ENCODE peak calls at places on chromosomes 16 and 17, in seven cellular contexts. G is body of pancreas, V is thyroid gland, B is GM12891, K is breast epithelium, O is gastrocnemius medialis, E is IMR-90. N is an unnamed sample.

GRCh38 chr17:79676796-79677195 is 53.9 kb upstream of the ENPP7 start:
- DNase-seq in V (no peak), K (no peak), G (no peak), B (no peak), O (no peak), E (no peak), N (no peak)

GRCh38 chr17:79396696-79397095 is 214.2 kb downstream of the RBFOX3 start:
- DNase-seq in G (no peak), O (no peak), K (no peak), V (no peak), B (no peak), E (no peak), N (no peak)

GRCh38 chr17:48100591-48101011 is 677 bp downstream of the CBX1 start:
- DNase-seq in K (peak; percentile 58), O (no peak), E (peak; percentile 58), G (peak; percentile 63), V (peak; percentile 78), B (no peak), N (peak; percentile 81)

GRCh38 chr17:42276359-42276608 is at the start of gene STAT5B:
- DNase-seq in B (peak; percentile 88), E (peak; percentile 55), G (peak; percentile 81), V (peak; percentile 67), K (peak; percentile 46), O (no peak), N (peak; percentile 85)

GRCh38 chr17:63356275-63356905 is 89.7 kb downstream of the CYB561 start:
- DNase-seq in G (no peak), O (no peak), V (no peak), B (no peak), K (no peak), E (peak; percentile 86), N (no peak)

GRCh38 chr16:46746821-46747776 is 1.0 kb downstream of the MYLK3 start:
- DNase-seq in B (no peak), G (no peak), V (no peak), O (no peak), K (no peak), E (no peak), N (no peak)

GRCh38 chr17:7932483-7932891 is 481 bp downstream of the CNTROB start:
- DNase-seq in O (no peak), B (no peak), V (peak; percentile 21), K (peak; percentile 34), G (peak; percentile 30), E (peak; percentile 21), N (peak; percentile 78)

GRCh38 chr16:56673916-56674315 is 4.3 kb downstream of the MT1H start:
- DNase-seq in B (no peak), G (peak; percentile 68), V (peak; percentile 64), K (peak; percentile 33), O (no peak), E (peak; percentile 20), N (no peak)

GRCh38 chr16:66509576-66509975 is 40.3 kb downstream of the TK2 start:
- DNase-seq in E (no peak), G (no peak), K (no peak), O (no peak), V (peak; percentile 29), B (no peak), N (peak; percentile 56)

GRCh38 chr17:81519284-81520020 is 6.9 kb upstream of the ACTG1 start:
- DNase-seq in O (no peak), K (no peak), E (no peak), B (peak; percentile 79), V (peak; percentile 89), G (peak; percentile 88), N (no peak)

GRCh38 chr16:116015-116414 is 22.5 kb downstream of the NPRL3 start:
- DNase-seq in V (no peak), G (no peak), E (no peak), B (no peak), K (no peak), O (no peak), N (no peak)

GRCh38 chr16:66159987-66160386 is 206.5 kb upstream of the CDH5 start:
- DNase-seq in B (no peak), K (no peak), O (no peak), G (no peak), V (no peak), E (peak; percentile 30), N (no peak)

GRCh38 chr17:32958418-32958817 is 30.5 kb downstream of the TMEM98 start:
- DNase-seq in O (no peak), K (no peak), G (no peak), V (no peak), E (no peak), B (no peak), N (no peak)

GRCh38 chr16:77951788-77952187 is 70.6 kb upstream of the CLEC3A start:
- DNase-seq in G (no peak), K (no peak), V (no peak), E (no peak), O (no peak), B (peak; percentile 20), N (no peak)

GRCh38 chr17:38674749-38675615 is at the start of gene EPOP:
- DNase-seq in G (peak; percentile 91), O (peak; percentile 62), B (peak; percentile 84), K (peak; percentile 85), E (peak; percentile 76), V (peak; percentile 62), N (peak; percentile 91)

GRCh38 chr16:77835111-77835510 is 46.7 kb downstream of the VAT1L start:
- DNase-seq in K (no peak), E (peak; percentile 23), V (no peak), O (no peak), B (no peak), G (no peak), N (no peak)

GRCh38 chr17:48767263-48767774 is 38.8 kb upstream of the HOXB13 start:
- DNase-seq in O (no peak), G (no peak), E (no peak), K (no peak), V (no peak), B (no peak), N (peak; percentile 18)

GRCh38 chr17:17204635-17205231 is 1.4 kb downstream of the PLD6 start:
- DNase-seq in V (no peak), B (no peak), K (no peak), E (no peak), G (no peak), O (no peak), N (no peak)

GRCh38 chr17:17206913-17207368 is 808 bp upstream of the PLD6 start:
- DNase-seq in G (no peak), K (no peak), B (no peak), V (no peak), E (no peak), O (no peak), N (no peak)

GRCh38 chr17:17204041-17204591 is 2.0 kb downstream of the PLD6 start:
- DNase-seq in B (no peak), V (peak; percentile 58), K (peak; percentile 85), E (no peak), G (peak; percentile 65), O (no peak), N (peak; percentile 92)

GRCh38 chr17:17206149-17206912 is at the start of gene PLD6:
- DNase-seq in G (peak; percentile 94), O (peak; percentile 65), V (peak; percentile 91), B (peak; percentile 92), E (peak; percentile 39), K (peak; percentile 80), N (peak; percentile 94)

DNA sequence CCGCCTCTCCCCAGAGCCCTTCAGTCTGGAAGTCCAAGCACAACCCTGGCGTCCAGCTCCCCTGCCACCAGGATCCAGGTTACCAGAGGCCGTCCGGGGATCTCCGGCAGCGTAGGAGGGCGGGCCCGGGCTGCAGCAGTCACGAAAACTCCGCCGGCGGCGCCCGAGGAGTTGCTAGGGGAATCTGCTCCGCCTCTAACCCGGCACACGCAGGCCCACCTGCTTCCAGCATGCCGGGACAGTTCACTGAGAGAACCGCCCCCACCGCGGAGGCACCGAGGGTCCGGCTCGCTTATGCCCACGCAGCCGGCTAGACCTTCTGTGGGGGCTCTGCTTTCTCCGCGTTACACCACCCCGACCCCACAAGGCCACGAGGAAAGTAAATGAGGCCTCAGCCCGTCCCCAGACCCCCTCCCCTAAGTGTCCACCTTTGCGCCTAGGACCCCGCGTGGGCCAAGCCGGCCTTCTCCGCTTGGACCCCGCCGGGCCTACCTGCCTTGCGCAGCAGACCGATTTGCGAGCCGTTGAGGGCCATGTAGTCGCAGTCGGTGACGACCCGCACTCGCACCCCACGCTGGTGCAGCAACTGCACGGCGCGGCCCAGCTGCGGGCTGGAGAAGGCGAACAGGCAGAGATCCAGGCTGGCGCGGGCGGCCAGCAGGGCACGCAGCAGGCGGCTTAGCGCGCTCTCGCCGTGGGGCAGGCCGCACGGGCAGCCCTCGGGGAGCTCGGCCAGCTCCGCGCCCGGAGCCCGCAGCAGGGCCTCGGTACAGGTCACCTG is 575 bp downstream of the PLD6 start:
- DNase-seq in O (peak; percentile 43), V (peak; percentile 80), K (no peak), E (peak; percentile 21), G (peak; percentile 79), B (peak; percentile 87), N (peak; percentile 85)
- TF ChIP-seq POLR2A in O (no peak), V (peak; percentile 12), K (no peak), E (no peak), G (no peak), B (no peak), N (no peak)

DNA sequence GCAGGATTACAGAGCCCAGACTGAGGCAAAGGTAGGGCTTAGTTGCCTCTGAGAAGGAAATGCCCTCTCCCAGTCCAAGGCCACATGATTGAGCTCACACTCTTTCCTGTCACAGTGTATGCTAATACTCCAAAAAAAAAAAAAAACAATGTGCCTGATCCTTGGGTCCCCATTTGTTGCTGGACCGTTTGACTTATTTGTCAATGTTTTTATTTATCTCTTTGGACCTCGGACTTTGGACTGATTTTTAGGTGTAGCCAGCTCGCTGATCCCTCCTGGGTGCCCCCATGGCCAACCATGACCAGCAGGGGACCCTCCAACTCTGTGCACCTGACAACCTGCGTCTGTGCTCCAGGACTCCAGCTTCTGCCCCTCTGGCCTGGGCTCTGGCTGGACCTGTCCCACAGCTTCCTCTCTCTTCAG is 622 bp upstream of the CCL16 start:
- DNase-seq in E (no peak), O (no peak), V (no peak), G (no peak), B (no peak), K (no peak), N (no peak)
- TF ChIP-seq POLR2A in E (no peak), O (no peak), V (no peak), G (no peak), B (no peak), K (no peak), N (no peak)

GRCh38 chr16:90019543-90020259 is 445 bp upstream of the DBNDD1 start:
- DNase-seq in G (peak; percentile 74), O (no peak), B (peak; percentile 63), K (no peak), V (peak; percentile 33), E (peak; percentile 89), N (no peak)
- TF ChIP-seq POLR2A in G (peak; percentile 58), O (no peak), B (no peak), K (no peak), V (no peak), E (peak; percentile 47), N (no peak)

GRCh38 chr16:8951447-8952280 is 12.0 kb downstream of the USP7 start:
- DNase-seq in E (no peak), B (no peak), V (no peak), G (no peak), K (no peak), O (no peak), N (no peak)

GRCh38 chr16:8949536-8950418 is 13.9 kb downstream of the USP7 start:
- DNase-seq in K (no peak), B (no peak), V (no peak), O (no peak), E (no peak), G (no peak), N (no peak)

GRCh38 chr16:8952281-8952751 is 11.4 kb downstream of the USP7 start:
- DNase-seq in O (no peak), V (no peak), K (no peak), E (no peak), B (no peak), G (peak; percentile 43), N (no peak)

GRCh38 chr16:8948831-8949230 is 14.9 kb downstream of the USP7 start:
- DNase-seq in V (no peak), K (no peak), E (no peak), O (no peak), G (no peak), B (no peak), N (no peak)

GRCh38 chr16:8950580-8951077 is 13.1 kb downstream of the USP7 start:
- DNase-seq in K (no peak), G (no peak), B (no peak), V (peak; percentile 30), O (peak; percentile 49), E (peak; percentile 73), N (no peak)
- TF ChIP-seq POLR2A in K (no peak), G (no peak), B (no peak), V (no peak), O (no peak), E (no peak), N (no peak)